ENCODE peak calls at places on chromosome 9, in five cellular contexts. W is CD4-positive, alpha-beta memory T cell; G is B cell; Y is EL; X is activated T-helper 1 cell treated with anti-CD3 and anti-CD28 coated beads, Interleukin-2, amount 50 U/mL, for 16 hours. N is an unnamed sample.

GRCh38 chr9:21681641-21682040 is 120.8 kb upstream of the MTAP start:
- DNase-seq in G (no peak), Y (peak; percentile 76), W (no peak), X (no peak), N (no peak)

GRCh38 chr9:14780251-14780650 is 57.7 kb upstream of the CER1 start:
- DNase-seq in W (no peak), Y (no peak), X (no peak), G (no peak), N (peak; percentile 84)

GRCh38 chr9:74804018-74804385 is 83.7 kb downstream of the TRPM6 start:
- DNase-seq in G (no peak), W (no peak), X (no peak), Y (peak; percentile 4), N (no peak)

GRCh38 chr9:76717611-76718010 is 46.6 kb upstream of the PCA3 start:
- DNase-seq in G (no peak), W (no peak), Y (peak; percentile 54), X (no peak), N (peak; percentile 18)

GRCh38 chr9:111743275-111743674 is 51.5 kb downstream of the SHOC1 start:
- DNase-seq in W (no peak), G (no peak), Y (peak; percentile 89), X (no peak), N (peak; percentile 77)

GRCh38 chr9:136728080-136728547 is 14.6 kb downstream of the LCN10 start:
- DNase-seq in X (peak; percentile 89), Y (peak; percentile 87), W (peak; percentile 92), G (peak; percentile 98), N (peak; percentile 88)

GRCh38 chr9:136439550-136440408 is at the start of gene INPP5E:
- DNase-seq in W (peak; percentile 83), Y (peak; percentile 68), X (peak; percentile 77), G (peak; percentile 91), N (peak; percentile 82)

GRCh38 chr9:13484186-13484585 is 204.7 kb upstream of the MPDZ start:
- DNase-seq in G (no peak), W (no peak), Y (no peak), X (no peak), N (no peak)

GRCh38 chr9:21777701-21778100 is 24.7 kb upstream of the MTAP start:
- DNase-seq in W (peak; percentile 7), G (no peak), X (no peak), Y (peak; percentile 85), N (peak; percentile 93)

GRCh38 chr9:116275418-116276295 is 122.1 kb downstream of the PAPPA start:
- DNase-seq in X (no peak), Y (peak; percentile 37), W (no peak), G (no peak), N (no peak)

GRCh38 chr9:127904888-127905728 is 5.7 kb upstream of the ST6GALNAC6 start:
- DNase-seq in G (peak; percentile 78), W (peak; percentile 61), X (peak; percentile 42), Y (no peak), N (no peak)

GRCh38 chr9:15250013-15250412 is 57.0 kb downstream of the TTC39B start:
- DNase-seq in Y (no peak), W (no peak), X (no peak), G (no peak), N (no peak)

GRCh38 chr9:131138676-131139075 is 13.3 kb downstream of the NUP214 start:
- DNase-seq in Y (no peak), X (no peak), G (no peak), W (no peak), N (no peak)

GRCh38 chr9:119902611-119903010 is 533.4 kb upstream of the BRINP1 start:
- DNase-seq in W (no peak), G (no peak), X (no peak), Y (no peak), N (no peak)

GRCh38 chr9:126664893-126665695 is 51.4 kb downstream of the LMX1B start:
- DNase-seq in W (no peak), G (no peak), Y (no peak), X (no peak), N (no peak)

GRCh38 chr9:83199240-83199639 is 136.3 kb upstream of the RASEF start:
- DNase-seq in W (no peak), X (no peak), Y (peak; percentile 16), G (no peak), N (no peak)

GRCh38 chr9:87276327-87276841 is 221.3 kb upstream of the DAPK1 start:
- DNase-seq in G (no peak), Y (peak; percentile 89), X (no peak), W (no peak), N (no peak)

GRCh38 chr9:87383341-87384150 is 114.1 kb upstream of the DAPK1 start:
- DNase-seq in G (no peak), Y (no peak), W (no peak), X (no peak), N (peak; percentile 78)

GRCh38 chr9:116421006-116421538 is 266.0 kb upstream of the TRIM32 start:
- DNase-seq in W (no peak), X (no peak), G (no peak), Y (peak; percentile 24), N (peak; percentile 5)

GRCh38 chr9:108468364-108468763 is 387.4 kb downstream of the ACTL7B start:
- DNase-seq in G (peak; percentile 1), X (no peak), W (no peak), Y (peak; percentile 51), N (peak; percentile 48)

GRCh38 chr9:135294826-135295225 is 184.8 kb upstream of the PPP1R26 start:
- DNase-seq in X (no peak), G (no peak), W (no peak), Y (no peak), N (peak; percentile 45)

GRCh38 chr9:91360551-91361293 is 996 bp downstream of the AUH start:
- DNase-seq in Y (peak; percentile 5), G (peak; percentile 16), W (no peak), X (no peak), N (no peak)

GRCh38 chr9:68678430-68678829 is 26.6 kb upstream of the PIP5K1B start:
- DNase-seq in W (no peak), Y (peak; percentile 8), X (no peak), G (peak; percentile 48), N (no peak)

GRCh38 chr9:113559834-113560620 is 96.5 kb downstream of the RGS3 start:
- DNase-seq in Y (no peak), X (no peak), G (no peak), W (no peak), N (no peak)

GRCh38 chr9:116350213-116350612 is 196.6 kb downstream of the PAPPA start:
- DNase-seq in X (no peak), W (no peak), Y (no peak), G (no peak), N (no peak)

GRCh38 chr9:134314039-134314949 is 12.0 kb upstream of the RXRA start:
- DNase-seq in W (no peak), G (no peak), Y (no peak), X (no peak), N (no peak)

GRCh38 chr9:126696091-126696763 is 82.5 kb downstream of the LMX1B start:
- DNase-seq in G (no peak), X (no peak), Y (no peak), W (no peak), N (no peak)

N was measured in MG63.